ENCODE peak calls at places on chromosomes 11 and 22, in eight cellular contexts. O is mesendoderm; Z is progenitor cell of endocrine pancreas; H is stimulated activated CD8-positive, alpha-beta memory T cell treated with anti-CD3 and anti-CD28 coated beads, Interleukin-4, amount 100 ng/mL, for 1 hour; P is DMS153; D is GM10248; A is ACHN; E is MCF 10A. F is an unnamed sample.

GRCh38 chr11:121293276-121293569 is 652 bp downstream of the SC5D start:
- DNase-seq in A (no peak), Z (no peak), P (no peak), H (no peak), O (no peak), E (no peak), D (no peak), F (no peak)

GRCh38 chr11:11988099-11988651 is 20.3 kb downstream of the DKK3 start:
- DNase-seq in Z (no peak), A (peak; percentile 30), O (no peak), H (no peak), D (no peak), E (no peak), P (no peak), F (no peak)

GRCh38 chr22:30892286-30892685 is 76.3 kb downstream of the MORC2 start:
- DNase-seq in P (no peak), Z (no peak), O (no peak), H (no peak), A (no peak), D (no peak), E (no peak), F (no peak)

GRCh38 chr22:23053051-23053707 is 17.1 kb upstream of the GNAZ start:
- DNase-seq in O (no peak), E (no peak), A (no peak), Z (no peak), P (no peak), H (no peak), D (no peak), F (no peak)

GRCh38 chr11:34651551-34651950 is 30.7 kb downstream of the EHF start:
- DNase-seq in D (no peak), P (no peak), Z (no peak), E (no peak), A (no peak), O (no peak), H (no peak), F (no peak)

GRCh38 chr11:63805844-63806415 is 7.3 kb upstream of the SPINDOC start:
- DNase-seq in H (no peak), A (no peak), P (no peak), D (no peak), E (no peak), O (peak; percentile 76), Z (no peak), F (no peak)

GRCh38 chr22:45263790-45264269 is 20.9 kb upstream of the UPK3A start:
- DNase-seq in O (peak; percentile 88), D (peak; percentile 79), A (peak; percentile 63), P (peak; percentile 47), H (no peak), Z (peak; percentile 53), E (peak; percentile 75), F (no peak)

GRCh38 chr11:1760351-1761109 is 3.2 kb downstream of the CTSD start:
- DNase-seq in O (no peak), P (no peak), H (no peak), A (peak; percentile 27), D (no peak), E (no peak), Z (no peak), F (no peak)

GRCh38 chr11:13297308-13297916 is 19.8 kb downstream of the BMAL1 start:
- DNase-seq in A (no peak), E (no peak), Z (no peak), H (no peak), O (no peak), D (no peak), P (no peak), F (no peak)

GRCh38 chr11:63527667-63528066 is 8.9 kb upstream of the PLAAT4 start:
- DNase-seq in H (no peak), E (no peak), O (no peak), Z (no peak), D (no peak), P (no peak), A (no peak), F (no peak)

GRCh38 chr22:28711820-28712777 is 29.5 kb downstream of the CHEK2 start:
- DNase-seq in A (peak; percentile 83), O (peak; percentile 75), Z (no peak), H (no peak), P (no peak), E (peak; percentile 88), D (no peak), F (no peak)

F was measured in NCI-H1436 treated with DMSO at 0.1 percent for 48 hours.